ENCODE peak calls at places on chromosomes 2 and 18, in five cellular contexts. Z is neuronal stem cell, S is H1, L is trophoblast cell, I is IMR-90. Q is an unnamed sample.

GRCh38 chr2:176680916-176681315 is 411.7 kb downstream of the MTX2 start:
- DNase-seq in L (no peak), Z (no peak), S (no peak), I (peak), Q (no peak)

GRCh38 chr2:167398791-167399371 is 510.6 kb downstream of the XIRP2 start:
- DNase-seq in Z (no peak), L (no peak), I (no peak), S (no peak), Q (no peak)

GRCh38 chr2:12778811-12779574 is 62.3 kb downstream of the TRIB2 start:
- DNase-seq in I (no peak), Z (no peak), S (no peak), L (no peak), Q (no peak)

GRCh38 chr2:177758591-177759371 is 313.8 kb downstream of the PDE11A start:
- DNase-seq in I (peak), L (peak), S (peak), Z (peak), Q (peak)

GRCh38 chr18:47893939-47894699 is 36.3 kb downstream of the SMAD2 start:
- DNase-seq in I (peak), Z (no peak), L (peak), S (no peak), Q (no peak)

GRCh38 chr2:24721470-24721869 is 71.7 kb downstream of the PTRHD1 start:
- DNase-seq in L (peak), Z (no peak), I (peak), S (no peak), Q (no peak)

GRCh38 chr2:58063641-58064040 is 17.0 kb downstream of the VRK2 start:
- DNase-seq in S (no peak), I (peak), L (peak), Z (no peak), Q (no peak)

GRCh38 chr18:36212301-36212977 is 25.1 kb downstream of the MOCOS start:
- DNase-seq in Z (no peak), I (peak), L (no peak), S (no peak), Q (no peak)

GRCh38 chr18:32157580-32157979 is 32.3 kb upstream of the MEP1B start:
- DNase-seq in I (no peak), S (no peak), L (no peak), Z (no peak), Q (no peak)

GRCh38 chr2:183532514-183532913 is 408.3 kb downstream of the NUP35 start:
- DNase-seq in S (no peak), L (peak), Z (no peak), I (no peak), Q (peak)

GRCh38 chr2:85247591-85247990 is 80.2 kb downstream of the TGOLN2 start:
- DNase-seq in S (no peak), L (no peak), Z (no peak), I (no peak), Q (no peak)

GRCh38 chr18:23380001-23380550 is 73.0 kb upstream of the RIOK3 start:
- DNase-seq in S (no peak), I (peak), L (peak), Z (no peak), Q (no peak)

GRCh38 chr18:27165412-27165811 is 19.7 kb downstream of the CHST9 start:
- DNase-seq in L (no peak), Z (no peak), I (no peak), S (no peak), Q (no peak)

GRCh38 chr18:34121157-34121807 is 103.4 kb downstream of the NOL4 start:
- DNase-seq in I (no peak), S (no peak), Z (no peak), L (peak), Q (no peak)

GRCh38 chr2:10285191-10285577 is 17.5 kb upstream of the HPCAL1 start:
- DNase-seq in L (no peak), Z (no peak), S (no peak), I (no peak), Q (no peak)

GRCh38 chr2:235605306-235605998 is 111.6 kb downstream of the AGAP1 start:
- DNase-seq in I (peak), S (no peak), L (peak), Z (peak), Q (peak)

GRCh38 chr18:13809025-13809384 is 14.9 kb upstream of the MC5R start:
- DNase-seq in I (no peak), S (no peak), Z (no peak), L (no peak), Q (no peak)

GRCh38 chr2:25989154-25989553 is 6.9 kb upstream of the KIF3C start:
- DNase-seq in L (no peak), Z (no peak), I (no peak), S (no peak), Q (no peak)

GRCh38 chr2:140351692-140352091 is 1571.5 kb upstream of the NXPH2 start:
- DNase-seq in L (no peak), Z (no peak), S (no peak), I (no peak), Q (no peak)

GRCh38 chr2:219273887-219274391 is 5.2 kb upstream of the DNAJB2 start:
- DNase-seq in L (peak), I (no peak), S (no peak), Z (no peak), Q (no peak)

GRCh38 chr2:37020887-37021796 is 54.8 kb upstream of the STRN start:
- DNase-seq in S (no peak), Z (no peak), L (no peak), I (peak), Q (no peak)

GRCh38 chr18:45828917-45829811 is 3.7 kb downstream of the SIGLEC15 start:
- DNase-seq in Z (no peak), S (no peak), I (no peak), L (peak), Q (peak)
- H2BK5ac ChIP-seq in Z (no peak), S (no peak), I (peak), L (no peak), Q (no peak)

GRCh38 chr2:238239552-238239871 is 326 bp downstream of the HES6 start:
- DNase-seq in I (no peak), L (peak), Z (no peak), S (no peak), Q (no peak)
- H4K8ac ChIP-seq in I (no peak), L (no peak), Z (no peak), S (peak), Q (no peak)

GRCh38 chr2:126220336-126220735 is 435.6 kb upstream of the GYPC start:
- DNase-seq in S (no peak), I (no peak), Z (no peak), L (peak), Q (no peak)
- H2BK5ac ChIP-seq in S (no peak), I (no peak), Z (no peak), L (no peak), Q (no peak)

DNA sequence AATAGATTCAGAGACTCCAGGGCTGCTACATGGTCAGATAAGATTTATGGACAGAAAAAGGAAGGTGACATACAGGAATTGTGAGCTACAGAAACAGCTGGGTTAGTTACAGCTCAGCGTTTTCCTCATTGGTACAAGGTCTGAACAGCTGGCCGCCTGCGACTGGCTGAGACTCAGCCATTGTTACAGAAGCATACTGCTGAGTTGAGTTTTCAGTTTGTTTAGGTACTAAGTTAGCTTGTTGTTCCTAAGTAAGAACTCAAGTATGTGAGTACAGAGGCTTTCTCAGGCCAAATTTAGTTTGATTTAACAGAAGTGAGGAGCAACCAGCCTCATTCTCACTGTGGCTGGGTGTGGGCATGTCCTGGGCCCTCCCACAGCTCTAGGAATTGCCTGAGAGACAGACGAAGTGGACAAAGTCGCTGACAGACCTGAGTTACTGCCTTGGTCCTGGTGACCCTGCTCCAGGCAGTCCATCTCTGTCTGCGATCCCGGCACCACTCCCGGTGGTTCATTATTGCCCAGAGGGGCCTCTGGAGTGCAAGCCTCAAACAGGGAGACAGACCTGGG is 27.8 kb upstream of the RHOB start:
- DNase-seq in I (peak), S (no peak), Z (no peak), L (no peak), Q (no peak)
- H4K8ac ChIP-seq in I (no peak), S (peak), Z (no peak), L (no peak), Q (no peak)

DNA sequence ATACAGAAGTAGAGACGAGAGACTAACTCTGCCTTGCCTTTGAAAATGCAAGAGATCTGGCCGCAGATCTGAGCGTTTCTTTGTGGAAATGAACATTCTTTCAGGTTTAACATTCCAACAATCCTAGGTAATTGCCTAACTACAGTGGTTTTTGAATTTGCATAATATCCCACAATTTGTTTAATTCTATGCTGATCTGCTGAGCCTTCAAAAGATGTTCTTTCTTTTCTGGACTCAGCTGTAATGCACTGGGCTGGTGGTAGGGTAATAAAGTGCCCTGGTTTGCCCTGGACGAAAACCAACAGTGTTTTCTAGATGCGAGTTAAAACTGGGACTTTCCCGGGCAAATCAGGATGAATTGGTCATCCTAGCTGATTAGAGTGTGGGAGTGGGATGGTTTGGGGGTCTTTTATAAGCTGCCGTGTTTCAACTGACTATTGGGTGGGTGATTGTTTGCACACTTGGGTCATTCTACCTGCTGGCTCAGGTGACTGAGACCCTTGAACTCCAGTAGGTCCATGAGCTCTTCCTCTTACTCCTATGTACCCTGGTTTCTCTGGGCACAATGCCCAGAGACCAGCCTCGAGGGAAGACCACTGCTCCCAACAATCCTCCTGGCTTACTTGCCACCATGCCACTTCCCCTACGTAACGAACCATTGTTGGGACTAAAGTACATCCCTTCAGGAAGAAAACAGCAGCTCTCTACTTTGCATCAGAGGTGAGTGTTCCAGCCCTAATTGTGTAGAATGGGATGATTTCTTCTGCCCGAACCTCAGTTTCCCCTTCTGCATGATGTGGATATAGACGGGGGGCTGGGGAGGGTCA is 3.4 kb upstream of the PAX8 start:
- DNase-seq in I (peak), L (peak), S (no peak), Z (no peak), Q (no peak)
- H2BK5ac ChIP-seq in I (no peak), L (no peak), S (no peak), Z (no peak), Q (no peak)

DNA sequence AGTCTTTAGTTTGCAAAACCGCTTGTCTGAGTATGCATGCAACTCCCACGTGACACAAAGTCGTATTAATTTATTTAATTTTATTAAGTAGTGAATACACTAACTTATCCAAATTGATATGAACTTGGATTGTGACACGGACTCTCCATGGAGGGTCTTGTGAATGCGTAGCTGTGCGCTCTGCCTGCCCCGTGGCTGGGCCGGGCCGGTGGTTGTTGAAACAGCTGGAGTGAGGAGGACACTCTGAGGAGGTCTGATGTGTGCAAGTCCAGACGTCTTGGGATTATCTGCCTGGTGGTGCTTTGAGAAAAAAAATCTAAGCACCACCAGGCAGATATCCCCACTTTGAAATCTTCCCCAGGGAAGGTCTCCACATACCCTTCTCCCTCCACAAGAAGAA is 41.0 kb upstream of the RBM44 start:
- DNase-seq in Z (no peak), L (no peak), S (no peak), I (no peak), Q (no peak)
- H4K8ac ChIP-seq in Z (no peak), L (no peak), S (no peak), I (no peak), Q (no peak)

DNA sequence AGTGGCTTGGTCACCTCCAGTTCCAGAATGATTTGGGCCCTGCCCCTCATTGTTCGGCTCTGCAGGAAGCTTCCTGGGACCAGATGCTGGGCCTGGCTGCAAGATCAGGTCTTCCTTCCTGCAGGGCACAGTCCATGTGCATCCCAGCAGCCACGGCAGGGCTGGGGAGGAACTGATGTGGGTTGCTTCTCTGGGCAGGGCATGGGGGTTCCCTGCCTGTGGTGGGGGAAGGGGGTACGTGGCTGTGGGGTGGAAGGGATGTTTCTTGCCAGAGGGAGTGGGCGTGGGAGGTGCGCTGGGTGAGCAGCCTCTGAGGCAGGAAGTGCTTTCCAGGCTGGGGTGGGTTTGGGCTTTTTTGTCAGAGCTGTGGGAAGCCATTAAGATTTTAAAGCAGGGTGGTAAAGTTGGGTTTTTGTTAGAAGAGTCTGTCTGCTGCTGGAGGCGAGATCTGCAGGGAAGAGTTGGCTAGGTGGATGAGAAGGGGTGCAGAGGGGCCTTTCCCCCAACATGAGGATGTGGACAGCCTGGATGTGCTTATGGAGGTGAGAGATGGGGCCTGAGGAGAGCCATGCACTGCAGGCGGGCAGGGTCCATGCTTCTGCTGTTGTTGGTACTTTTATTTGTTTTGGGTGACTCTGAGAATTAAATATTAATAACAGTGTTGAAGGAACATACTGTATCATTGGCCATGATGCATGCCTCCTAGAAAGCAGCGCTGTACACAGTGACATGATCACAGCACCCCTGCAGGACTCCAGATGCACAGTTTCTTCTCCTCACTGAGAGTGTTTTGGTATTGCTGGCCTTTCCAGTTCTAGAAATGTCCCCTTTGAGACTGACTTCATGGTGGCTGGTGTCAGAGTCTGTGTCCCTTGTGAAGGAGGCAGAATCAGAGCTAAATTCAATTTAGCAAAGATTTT is 45.3 kb downstream of the DGKD start:
- DNase-seq in Z (no peak), S (no peak), L (no peak), I (no peak), Q (peak)
- H2BK5ac ChIP-seq in Z (peak), S (peak), L (no peak), I (no peak), Q (no peak)

DNA sequence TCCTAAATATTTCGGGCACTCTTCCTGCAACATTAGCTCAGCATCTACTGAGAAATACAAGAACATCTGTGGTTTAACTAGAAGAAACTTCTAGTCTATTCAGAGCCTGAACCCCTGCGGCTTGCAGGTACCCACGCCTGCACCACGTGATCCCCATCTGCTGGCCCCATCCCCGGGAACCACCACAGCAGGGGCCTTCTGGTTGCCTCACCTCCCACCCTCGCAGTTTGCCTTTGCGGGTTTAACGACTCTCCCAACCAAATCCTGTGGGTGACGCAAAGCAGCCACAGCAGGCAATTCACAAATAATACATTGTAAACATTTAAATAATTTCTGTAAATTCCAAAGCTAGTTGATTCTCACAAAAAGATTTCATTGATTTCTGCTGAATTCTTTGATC is 90.2 kb upstream of the TMEM18 start:
- DNase-seq in Z (no peak), L (no peak), S (no peak), I (no peak), Q (no peak)
- H4K8ac ChIP-seq in Z (no peak), L (no peak), S (no peak), I (no peak), Q (no peak)

Q was measured in H9.